ENCODE peak calls at places on chromosomes 3 and 15, in eight cellular contexts. I, F, D, X, U, A, N and H are unnamed samples.

GRCh38 chr3:129015388-129016105 is 14.4 kb downstream of the EFCC1 start:
- DNase-seq in I (no peak), F (no peak), D (no peak), X (no peak), U (no peak), A (no peak), N (no peak), H (peak)

GRCh38 chr15:35702946-35703495 is 157.1 kb upstream of the DPH6 start:
- DNase-seq in I (no peak), F (no peak), D (no peak), X (no peak), U (no peak), A (no peak), N (no peak), H (no peak)

GRCh38 chr3:123347691-123348264 is 101.1 kb downstream of the ADCY5 start:
- DNase-seq in I (no peak), F (no peak), D (no peak), X (no peak), U (no peak), A (no peak), N (no peak), H (no peak)

GRCh38 chr15:70048578-70048977 is 49.1 kb downstream of the TLE3 start:
- DNase-seq in I (no peak), F (no peak), D (no peak), X (no peak), U (no peak), A (no peak), N (no peak), H (no peak)

GRCh38 chr3:12370758-12371157 is 81.9 kb downstream of the PPARG start:
- DNase-seq in I (no peak), F (no peak), D (peak), X (no peak), U (no peak), A (peak), N (no peak), H (peak)

GRCh38 chr3:158712443-158712842 is 19.8 kb downstream of the RARRES1 start:
- DNase-seq in I (no peak), F (no peak), D (no peak), X (no peak), U (no peak), A (no peak), N (no peak), H (no peak)

GRCh38 chr3:37026851-37027250 is 33.5 kb downstream of the MLH1 start:
- DNase-seq in I (no peak), F (no peak), D (no peak), X (no peak), U (no peak), A (no peak), N (no peak), H (no peak)

GRCh38 chr15:39438260-39438659 is 142.6 kb upstream of the THBS1 start:
- DNase-seq in I (no peak), F (no peak), D (no peak), X (no peak), U (peak), A (no peak), N (no peak), H (no peak)

GRCh38 chr15:83112233-83112958 is 5.0 kb downstream of the TM6SF1 start:
- DNase-seq in I (peak), F (no peak), D (no peak), X (no peak), U (no peak), A (peak), N (no peak), H (peak)

GRCh38 chr3:101940521-101940992 is 91.2 kb downstream of the NFKBIZ start:
- DNase-seq in I (peak), F (peak), D (peak), X (no peak), U (peak), A (peak), N (peak), H (no peak)

GRCh38 chr3:66075281-66075680 is 36.6 kb upstream of the MAGI1 start:
- DNase-seq in I (peak), F (no peak), D (no peak), X (no peak), U (no peak), A (peak), N (no peak), H (no peak)

GRCh38 chr3:54932606-54933005 is 4.7 kb upstream of the LRTM1 start:
- DNase-seq in I (no peak), F (no peak), D (no peak), X (no peak), U (no peak), A (no peak), N (no peak), H (no peak)

GRCh38 chr3:15051531-15051930 is 13.6 kb downstream of the MRPS25 start:
- DNase-seq in I (no peak), F (peak), D (peak), X (no peak), U (no peak), A (peak), N (no peak), H (peak)
- TF ChIP-seq CTCF in I (peak), F (peak), D (peak), X (peak), U (no peak), A (peak), N (peak), H (peak)

GRCh38 chr3:30963223-30963722 is 68.8 kb upstream of the GADL1 start:
- DNase-seq in I (no peak), F (no peak), D (no peak), X (no peak), U (no peak), A (no peak), N (no peak), H (no peak)
- TF ChIP-seq CTCF in I (no peak), F (no peak), D (no peak), X (no peak), U (no peak), A (no peak), N (no peak), H (no peak)

DNA sequence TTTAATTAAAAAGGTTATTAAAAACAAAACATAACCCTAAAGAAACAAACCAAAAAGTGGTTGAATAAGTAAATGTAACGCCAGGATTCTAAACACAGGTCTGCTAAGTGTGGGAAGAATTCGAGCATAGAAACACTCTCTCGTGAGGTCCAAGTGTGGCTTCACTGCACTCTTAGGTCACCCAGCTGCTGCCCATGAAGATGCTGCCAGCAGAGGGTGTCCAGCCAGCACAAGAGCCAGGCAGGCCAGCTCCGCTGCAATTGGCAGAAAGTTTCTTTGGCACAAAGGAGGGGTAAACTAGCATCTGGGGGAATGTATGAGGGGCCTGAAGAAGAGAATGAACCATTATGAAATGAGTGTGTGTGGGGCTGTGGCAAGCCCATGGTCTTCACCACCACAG is 215.7 kb upstream of the FEZF2 start:
- DNase-seq in I (no peak), F (no peak), D (no peak), X (no peak), U (no peak), A (no peak), N (no peak), H (no peak)
- TF ChIP-seq CTCF in I (no peak), F (no peak), D (no peak), X (no peak), U (no peak), A (peak), N (no peak), H (no peak)

DNA sequence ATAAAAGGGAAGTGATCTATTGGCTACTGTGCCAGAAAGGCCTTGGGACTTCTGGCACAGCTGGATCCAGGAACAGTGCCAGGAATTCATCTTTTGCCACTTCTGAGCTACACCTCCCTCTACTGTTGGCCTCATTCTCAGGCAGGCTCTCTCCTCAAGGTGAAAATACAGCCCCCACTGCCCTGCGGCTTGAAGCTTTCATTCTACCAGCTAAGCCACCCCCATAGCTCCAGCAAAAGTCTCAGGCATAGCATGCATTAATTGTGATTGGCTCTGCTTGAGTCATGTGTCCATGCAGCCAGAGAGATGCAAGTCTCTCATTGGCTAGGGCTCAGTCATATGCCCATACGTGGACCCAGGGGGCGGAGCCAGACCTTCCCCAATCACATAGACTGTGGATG is 142.4 kb downstream of the TPRA1 start:
- DNase-seq in I (no peak), F (no peak), D (peak), X (no peak), U (peak), A (no peak), N (no peak), H (no peak)
- TF ChIP-seq CTCF in I (no peak), F (no peak), D (no peak), X (no peak), U (no peak), A (no peak), N (no peak), H (no peak)

DNA sequence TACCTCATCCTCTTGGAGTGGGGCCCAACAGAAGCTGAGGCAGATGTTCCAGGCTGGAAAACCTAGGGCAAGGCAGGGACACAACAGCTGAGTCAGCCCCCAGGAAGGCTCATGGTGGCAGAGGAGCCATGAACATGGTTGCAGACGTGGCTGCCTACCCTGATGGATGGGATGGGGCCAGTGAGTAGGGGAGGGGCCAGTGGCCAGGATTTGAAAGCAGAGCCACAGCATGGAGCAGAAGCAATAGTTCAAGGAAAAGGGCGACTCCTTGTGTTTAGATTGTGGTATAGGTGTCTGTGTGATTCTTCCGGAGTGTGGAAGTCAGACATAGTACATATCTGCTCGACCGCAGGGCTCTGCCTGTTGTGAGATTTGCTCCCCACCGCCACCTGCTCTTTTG is 24.2 kb downstream of the PXYLP1 start:
- DNase-seq in I (no peak), F (no peak), D (peak), X (no peak), U (no peak), A (no peak), N (no peak), H (no peak)
- TF ChIP-seq CTCF in I (peak), F (no peak), D (peak), X (no peak), U (peak), A (peak), N (no peak), H (no peak)

GRCh38 chr15:53230473-53230872 is 440.3 kb upstream of the ONECUT1 start:
- DNase-seq in I (no peak), F (no peak), D (no peak), X (no peak), U (no peak), A (no peak), N (no peak), H (no peak)
- TF ChIP-seq CTCF in I (no peak), F (no peak), D (no peak), X (no peak), U (no peak), A (no peak), N (no peak), H (no peak)

DNA sequence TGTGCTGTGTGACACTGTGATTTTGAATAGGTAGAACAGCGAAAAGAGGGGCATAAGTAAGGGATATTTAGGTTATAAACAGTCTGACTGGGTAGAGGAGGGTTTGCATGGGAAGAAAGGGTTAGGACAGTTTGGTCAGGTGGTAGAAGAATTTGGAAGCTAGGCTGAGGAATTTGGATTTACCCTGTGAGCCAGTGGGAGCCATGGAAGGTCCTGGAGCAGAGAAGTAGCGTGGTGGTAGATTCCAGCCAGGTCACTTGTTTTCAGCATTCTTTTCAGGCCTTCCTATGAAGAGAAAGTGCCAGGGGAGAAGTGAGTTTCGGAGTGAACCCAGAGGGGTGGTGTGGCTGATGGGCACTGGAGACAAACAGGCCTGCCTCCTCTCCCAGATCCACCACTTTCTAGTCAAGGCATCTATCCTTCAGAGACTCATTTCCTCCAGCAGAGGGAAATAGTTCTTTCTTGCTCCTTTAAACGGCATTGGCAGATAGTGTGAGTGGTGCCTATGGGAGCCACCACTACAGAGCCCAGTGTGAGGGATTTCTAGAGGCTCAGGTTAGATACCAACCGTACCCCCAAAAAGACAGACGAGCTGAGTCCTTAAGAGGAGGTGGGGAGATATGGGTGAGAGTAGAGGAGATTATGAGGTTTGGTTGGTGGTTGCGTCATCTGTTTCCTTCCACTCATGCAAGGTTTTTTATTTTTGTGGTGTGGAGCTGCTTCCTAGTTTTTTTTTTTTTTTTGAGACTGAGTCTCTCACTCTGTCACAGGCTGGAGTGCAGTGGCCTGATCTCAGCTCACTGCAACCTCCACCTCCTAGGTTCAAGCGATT is 21.2 kb downstream of the PXK start:
- DNase-seq in I (no peak), F (peak), D (no peak), X (no peak), U (no peak), A (no peak), N (no peak), H (no peak)
- TF ChIP-seq CTCF in I (peak), F (no peak), D (peak), X (no peak), U (no peak), A (no peak), N (no peak), H (no peak)